ENCODE peak calls at places on chromosome 2, in seven cellular contexts. One of them, this sample, is unnamed.

GRCh38 chr2:28276807-28277206 is 115.9 kb upstream of the FOSL2 start:
- DNase-seq in RWPE1: no peak
- DNase-seq in MCF 10A: no peak
- DNase-seq in GM12865: no peak
- DNase-seq in keratinocyte: no peak
- DNase-seq in nephron progenitor cell: no peak
- DNase-seq in upper lobe of right lung: no peak
- DNase-seq in this sample: no peak

GRCh38 chr2:111653103-111653624 is 230.8 kb downstream of the ANAPC1 start:
- DNase-seq in MCF 10A: no peak
- DNase-seq in keratinocyte: no peak
- DNase-seq in GM12865: no peak
- DNase-seq in RWPE1: no peak
- DNase-seq in nephron progenitor cell: no peak
- DNase-seq in upper lobe of right lung: no peak
- DNase-seq in this sample: no peak

GRCh38 chr2:241018051-241018891 is 19.9 kb downstream of the SNED1 start:
- DNase-seq in GM12865: no peak
- DNase-seq in keratinocyte: no peak
- DNase-seq in nephron progenitor cell: no peak
- DNase-seq in MCF 10A: no peak
- DNase-seq in upper lobe of right lung: peak
- DNase-seq in RWPE1: no peak
- DNase-seq in this sample: no peak

GRCh38 chr2:50791271-50791670 is 240.7 kb downstream of the NRXN1 start:
- DNase-seq in upper lobe of right lung: no peak
- DNase-seq in GM12865: no peak
- DNase-seq in keratinocyte: no peak
- DNase-seq in MCF 10A: no peak
- DNase-seq in nephron progenitor cell: no peak
- DNase-seq in RWPE1: no peak
- DNase-seq in this sample: no peak

GRCh38 chr2:106858810-106859209 is 27.2 kb downstream of the ST6GAL2 start:
- DNase-seq in keratinocyte: no peak
- DNase-seq in GM12865: no peak
- DNase-seq in nephron progenitor cell: no peak
- DNase-seq in upper lobe of right lung: no peak
- DNase-seq in RWPE1: no peak
- DNase-seq in MCF 10A: no peak
- DNase-seq in this sample: no peak

GRCh38 chr2:151337643-151338042 is 19.7 kb upstream of the TNFAIP6 start:
- DNase-seq in MCF 10A: no peak
- DNase-seq in upper lobe of right lung: no peak
- DNase-seq in nephron progenitor cell: no peak
- DNase-seq in GM12865: no peak
- DNase-seq in RWPE1: no peak
- DNase-seq in keratinocyte: no peak
- DNase-seq in this sample: no peak

GRCh38 chr2:172768406-172768805 is 32.8 kb downstream of the RAPGEF4 start:
- DNase-seq in keratinocyte: no peak
- DNase-seq in upper lobe of right lung: no peak
- DNase-seq in RWPE1: no peak
- DNase-seq in nephron progenitor cell: no peak
- DNase-seq in GM12865: no peak
- DNase-seq in MCF 10A: no peak
- DNase-seq in this sample: no peak

GRCh38 chr2:180761224-180761623 is 219.2 kb upstream of the UBE2E3 start:
- DNase-seq in keratinocyte: no peak
- DNase-seq in upper lobe of right lung: no peak
- DNase-seq in nephron progenitor cell: no peak
- DNase-seq in RWPE1: no peak
- DNase-seq in MCF 10A: peak
- DNase-seq in GM12865: peak
- DNase-seq in this sample: no peak

GRCh38 chr2:38438536-38439225 is 61.6 kb upstream of the ATL2 start:
- DNase-seq in MCF 10A: no peak
- DNase-seq in keratinocyte: no peak
- DNase-seq in nephron progenitor cell: no peak
- DNase-seq in RWPE1: no peak
- DNase-seq in GM12865: peak
- DNase-seq in upper lobe of right lung: no peak
- DNase-seq in this sample: no peak

GRCh38 chr2:21291281-21291825 is 167.6 kb downstream of the TDRD15 start:
- DNase-seq in MCF 10A: no peak
- DNase-seq in keratinocyte: no peak
- DNase-seq in upper lobe of right lung: no peak
- DNase-seq in GM12865: no peak
- DNase-seq in nephron progenitor cell: no peak
- DNase-seq in RWPE1: no peak
- DNase-seq in this sample: no peak

GRCh38 chr2:21282515-21282898 is 158.7 kb downstream of the TDRD15 start:
- DNase-seq in RWPE1: no peak
- DNase-seq in GM12865: no peak
- DNase-seq in MCF 10A: no peak
- DNase-seq in keratinocyte: no peak
- DNase-seq in upper lobe of right lung: no peak
- DNase-seq in nephron progenitor cell: no peak
- DNase-seq in this sample: no peak

GRCh38 chr2:21288732-21289506 is 165.2 kb downstream of the TDRD15 start:
- DNase-seq in RWPE1: no peak
- DNase-seq in GM12865: no peak
- DNase-seq in MCF 10A: no peak
- DNase-seq in upper lobe of right lung: no peak
- DNase-seq in nephron progenitor cell: no peak
- DNase-seq in keratinocyte: no peak
- DNase-seq in this sample: no peak

GRCh38 chr2:21289994-21290393 is 166.2 kb downstream of the TDRD15 start:
- DNase-seq in keratinocyte: no peak
- DNase-seq in RWPE1: no peak
- DNase-seq in upper lobe of right lung: no peak
- DNase-seq in MCF 10A: no peak
- DNase-seq in nephron progenitor cell: no peak
- DNase-seq in GM12865: no peak
- DNase-seq in this sample: no peak

DNA sequence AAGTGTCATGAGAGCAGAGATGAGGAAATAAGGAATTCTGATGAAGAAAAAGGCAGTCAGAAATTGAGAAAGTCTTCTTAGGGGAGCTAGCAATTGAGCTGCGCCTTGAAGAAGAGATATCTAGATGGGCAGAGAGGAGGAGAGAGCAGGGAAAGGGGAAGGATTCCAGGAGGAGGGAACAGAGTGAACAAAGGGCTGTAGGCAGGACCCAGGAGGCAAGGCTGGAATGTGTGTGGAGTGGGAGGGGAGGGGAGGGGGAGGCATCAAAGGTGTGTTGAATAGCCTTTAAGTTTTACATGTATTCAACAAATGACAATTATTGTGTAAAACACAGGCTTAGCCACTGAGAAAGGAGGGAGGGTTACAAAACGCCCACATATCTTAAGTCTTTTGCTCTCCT is 164.5 kb downstream of the TDRD15 start:
- DNase-seq in GM12865: no peak
- DNase-seq in upper lobe of right lung: no peak
- DNase-seq in keratinocyte: no peak
- DNase-seq in RWPE1: no peak
- DNase-seq in nephron progenitor cell: no peak
- DNase-seq in MCF 10A: no peak
- DNase-seq in this sample: no peak
- TF ChIP-seq CTCF in GM12865: no peak
- TF ChIP-seq CTCF in upper lobe of right lung: no peak
- TF ChIP-seq CTCF in keratinocyte: no peak
- TF ChIP-seq CTCF in RWPE1: no peak
- TF ChIP-seq CTCF in nephron progenitor cell: no peak
- TF ChIP-seq CTCF in MCF 10A: no peak
- TF ChIP-seq CTCF in this sample: no peak

DNA sequence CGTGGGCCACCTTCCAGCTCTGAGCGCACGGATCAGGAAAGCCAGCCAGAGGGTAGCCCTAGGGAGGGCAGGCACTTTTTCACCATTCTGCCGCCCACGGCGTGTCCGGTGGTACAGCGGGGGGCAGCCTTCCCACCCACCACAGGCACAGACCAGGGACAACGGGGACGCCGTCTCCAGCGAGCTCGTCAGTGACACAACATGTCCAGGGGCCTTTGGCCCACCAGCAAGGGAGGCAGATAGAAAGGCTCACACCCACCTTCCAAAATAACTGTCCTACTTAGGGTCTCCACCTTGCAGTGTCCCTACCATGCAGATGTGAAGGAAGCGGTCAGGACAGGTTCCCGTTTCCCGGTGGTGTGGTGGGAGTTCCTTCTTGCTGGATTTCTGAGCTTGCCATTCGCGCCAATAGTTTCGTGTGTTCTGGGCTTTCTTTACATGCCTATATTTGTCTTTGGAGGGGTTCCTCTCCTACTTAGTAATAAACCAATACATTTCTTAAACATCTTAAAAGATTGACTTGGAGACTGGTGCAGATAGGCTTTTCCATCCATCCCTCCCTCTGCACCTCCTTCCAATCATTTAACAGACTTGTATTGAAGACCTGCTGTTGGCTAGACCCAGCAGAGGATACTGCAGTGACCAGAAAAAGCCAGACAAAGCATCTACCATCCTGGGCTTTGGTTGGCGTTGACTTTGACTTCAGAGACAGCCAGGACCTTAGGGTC is 872 bp downstream of the ASB1 start:
- DNase-seq in RWPE1: no peak
- DNase-seq in MCF 10A: no peak
- DNase-seq in nephron progenitor cell: no peak
- DNase-seq in keratinocyte: no peak
- DNase-seq in upper lobe of right lung: peak
- DNase-seq in GM12865: peak
- DNase-seq in this sample: no peak
- TF ChIP-seq CTCF in RWPE1: no peak
- TF ChIP-seq CTCF in MCF 10A: no peak
- TF ChIP-seq CTCF in nephron progenitor cell: no peak
- TF ChIP-seq CTCF in keratinocyte: no peak
- TF ChIP-seq CTCF in upper lobe of right lung: no peak
- TF ChIP-seq CTCF in GM12865: no peak
- TF ChIP-seq CTCF in this sample: no peak

DNA sequence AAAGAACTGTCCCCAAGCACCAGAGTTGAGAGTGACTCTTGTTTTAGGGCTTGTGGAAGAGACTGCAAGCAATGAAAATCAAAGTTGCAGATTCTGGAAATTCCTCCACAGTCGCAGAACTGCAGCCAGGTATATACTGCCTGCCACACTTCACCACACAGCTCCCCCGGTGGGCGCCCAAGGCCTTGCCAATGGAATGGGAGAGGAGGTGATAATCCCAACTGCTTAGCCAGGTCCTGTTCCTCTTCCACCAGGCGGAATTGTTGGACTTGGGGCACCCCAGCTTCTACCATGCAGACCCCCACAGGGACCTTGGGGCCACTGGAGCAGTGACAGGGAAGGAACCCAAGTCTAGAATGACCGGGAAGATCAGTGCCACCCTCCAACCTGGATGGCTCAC is 4.8 kb upstream of the PDIA6 start:
- DNase-seq in RWPE1: no peak
- DNase-seq in keratinocyte: no peak
- DNase-seq in MCF 10A: peak
- DNase-seq in GM12865: no peak
- DNase-seq in nephron progenitor cell: peak
- DNase-seq in upper lobe of right lung: no peak
- DNase-seq in this sample: no peak
- TF ChIP-seq CTCF in RWPE1: no peak
- TF ChIP-seq CTCF in keratinocyte: peak
- TF ChIP-seq CTCF in MCF 10A: peak
- TF ChIP-seq CTCF in GM12865: no peak
- TF ChIP-seq CTCF in nephron progenitor cell: peak
- TF ChIP-seq CTCF in upper lobe of right lung: peak
- TF ChIP-seq CTCF in this sample: peak

GRCh38 chr2:128736046-128736688 is 417.5 kb upstream of the HS6ST1 start:
- DNase-seq in keratinocyte: no peak
- DNase-seq in upper lobe of right lung: no peak
- DNase-seq in RWPE1: no peak
- DNase-seq in MCF 10A: no peak
- DNase-seq in nephron progenitor cell: no peak
- DNase-seq in GM12865: no peak
- DNase-seq in this sample: no peak

GRCh38 chr2:128733450-128733849 is 414.8 kb upstream of the HS6ST1 start:
- DNase-seq in RWPE1: no peak
- DNase-seq in MCF 10A: no peak
- DNase-seq in upper lobe of right lung: no peak
- DNase-seq in nephron progenitor cell: no peak
- DNase-seq in keratinocyte: no peak
- DNase-seq in GM12865: no peak
- DNase-seq in this sample: no peak

GRCh38 chr2:128732976-128733431 is 414.3 kb upstream of the HS6ST1 start:
- DNase-seq in GM12865: peak
- DNase-seq in MCF 10A: peak
- DNase-seq in keratinocyte: no peak
- DNase-seq in upper lobe of right lung: no peak
- DNase-seq in nephron progenitor cell: no peak
- DNase-seq in RWPE1: peak
- DNase-seq in this sample: no peak

GRCh38 chr2:128735296-128735960 is 416.8 kb upstream of the HS6ST1 start:
- DNase-seq in GM12865: no peak
- DNase-seq in upper lobe of right lung: no peak
- DNase-seq in nephron progenitor cell: no peak
- DNase-seq in MCF 10A: no peak
- DNase-seq in RWPE1: no peak
- DNase-seq in keratinocyte: no peak
- DNase-seq in this sample: no peak

DNA sequence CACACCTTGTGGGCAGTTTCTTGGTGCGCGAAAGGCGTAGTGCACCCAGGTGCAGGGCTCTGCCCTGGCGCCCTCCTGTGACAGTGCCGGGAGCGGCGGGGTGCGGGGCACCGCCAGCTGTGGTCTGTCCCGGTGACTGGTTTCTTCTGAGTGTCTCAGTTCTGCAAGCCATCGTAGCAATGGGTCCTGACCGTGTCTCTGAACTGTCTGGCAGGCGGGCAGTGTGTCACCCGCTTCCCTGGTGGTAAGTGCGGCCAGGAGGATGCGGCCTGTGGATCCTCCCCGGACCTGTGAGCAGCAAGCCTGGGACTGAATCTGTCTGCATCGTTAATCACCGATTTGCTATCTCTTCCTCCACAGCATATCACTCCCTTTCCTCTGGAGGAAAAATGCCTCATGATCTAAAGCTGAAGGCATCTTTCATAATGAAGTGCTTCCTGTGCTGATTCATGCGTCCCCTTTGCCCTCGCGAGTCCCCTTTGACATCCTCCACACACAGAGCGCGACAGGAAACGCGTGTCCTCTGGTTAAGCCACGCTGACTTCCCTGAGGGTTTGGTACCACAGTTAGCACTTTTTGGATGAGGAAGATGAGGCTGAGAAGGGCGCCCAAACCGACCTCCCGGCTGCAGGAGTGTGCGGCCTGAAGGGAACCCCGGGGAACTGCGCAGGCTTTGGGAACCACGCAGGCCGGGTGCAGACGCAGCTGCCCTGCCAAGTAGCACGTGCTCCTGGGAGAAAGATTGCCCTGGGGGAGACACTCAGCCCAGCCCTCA is 416.0 kb upstream of the HS6ST1 start:
- DNase-seq in upper lobe of right lung: peak
- DNase-seq in RWPE1: no peak
- DNase-seq in GM12865: peak
- DNase-seq in nephron progenitor cell: no peak
- DNase-seq in keratinocyte: no peak
- DNase-seq in MCF 10A: no peak
- DNase-seq in this sample: no peak
- TF ChIP-seq CTCF in upper lobe of right lung: no peak
- TF ChIP-seq CTCF in RWPE1: no peak
- TF ChIP-seq CTCF in GM12865: no peak
- TF ChIP-seq CTCF in nephron progenitor cell: no peak
- TF ChIP-seq CTCF in keratinocyte: no peak
- TF ChIP-seq CTCF in MCF 10A: no peak
- TF ChIP-seq CTCF in this sample: no peak